ENCODE peak calls at places on chromosomes 3 and 15, in eight cellular contexts. O is coronary artery; Y is psoas muscle; R is T-helper 2 cell; E is fibroblast of lung; S is esophagus muscularis mucosa; J is activated naive CD8-positive, alpha-beta T cell treated with anti-CD3 and anti-CD28 coated beads, Interleukin-2, amount 10 ng/mL, durations not matched to agents 7 days and 5 days; F is body of pancreas. D is an unnamed sample.

GRCh38 chr3:99114565-99115291 is 213.2 kb upstream of the DCBLD2 start:
- DNase-seq in O (no peak), Y (no peak), R (no peak), E (peak; percentile 49), S (no peak), J (no peak), F (no peak), D (no peak)

GRCh38 chr3:194811118-194811517 is 125.4 kb downstream of the FAM43A start:
- DNase-seq in O (peak; percentile 46), Y (no peak), R (no peak), E (no peak), S (no peak), J (no peak), F (no peak), D (no peak)

GRCh38 chr3:194871143-194871863 is 185.6 kb downstream of the FAM43A start:
- DNase-seq in O (no peak), Y (peak; percentile 85), R (no peak), E (peak; percentile 90), S (no peak), J (no peak), F (peak; percentile 72), D (peak; percentile 69)

GRCh38 chr3:53081318-53081717 is 35.4 kb upstream of the SFMBT1 start:
- DNase-seq in O (peak; percentile 45), Y (no peak), R (no peak), E (no peak), S (no peak), J (peak; percentile 13), F (no peak), D (no peak)

GRCh38 chr15:22243440-22244130 is 163.3 kb downstream of the OR4M2 start:
- DNase-seq in O (no peak), Y (no peak), R (no peak), E (no peak), S (no peak), J (no peak), F (no peak), D (no peak)

GRCh38 chr15:60392601-60392985 is 5.2 kb downstream of the ANXA2 start:
- DNase-seq in O (no peak), Y (no peak), R (no peak), E (peak; percentile 89), S (no peak), J (no peak), F (peak; percentile 19), D (no peak)

GRCh38 chr3:168407381-168407780 is 311.7 kb upstream of the GOLIM4 start:
- DNase-seq in O (no peak), Y (no peak), R (no peak), E (no peak), S (no peak), J (no peak), F (no peak), D (no peak)

GRCh38 chr15:61835029-61835428 is 225.2 kb downstream of the VPS13C start:
- DNase-seq in O (no peak), Y (no peak), R (no peak), E (no peak), S (no peak), J (no peak), F (no peak), D (no peak)

GRCh38 chr3:179324270-179324754 is 1.5 kb downstream of the ZNF639 start:
- DNase-seq in O (no peak), Y (no peak), R (no peak), E (peak; percentile 58), S (no peak), J (no peak), F (no peak), D (no peak)

GRCh38 chr15:33116218-33116617 is 78.3 kb downstream of the FMN1 start:
- DNase-seq in O (no peak), Y (no peak), R (no peak), E (no peak), S (no peak), J (no peak), F (no peak), D (no peak)

GRCh38 chr15:49040151-49040550 is 6.1 kb downstream of the SECISBP2L start:
- DNase-seq in O (no peak), Y (no peak), R (no peak), E (no peak), S (no peak), J (no peak), F (no peak), D (no peak)

GRCh38 chr3:100030346-100030745 is 84.0 kb downstream of the FILIP1L start:
- DNase-seq in O (no peak), Y (no peak), R (no peak), E (peak; percentile 63), S (no peak), J (no peak), F (no peak), D (no peak)

GRCh38 chr3:29099296-29099695 is 181.6 kb upstream of the RBMS3 start:
- DNase-seq in O (no peak), Y (no peak), R (no peak), E (no peak), S (no peak), J (no peak), F (no peak), D (no peak)

GRCh38 chr15:29113336-29114276 is 156.0 kb downstream of the NSMCE3 start:
- DNase-seq in O (no peak), Y (no peak), R (no peak), E (no peak), S (no peak), J (no peak), F (no peak), D (no peak)

GRCh38 chr3:183591881-183592521 is 36.5 kb upstream of the KLHL6 start:
- DNase-seq in O (no peak), Y (no peak), R (no peak), E (no peak), S (no peak), J (no peak), F (no peak), D (no peak)

GRCh38 chr3:155989536-155989935 is 119.1 kb downstream of the GMPS start:
- DNase-seq in O (no peak), Y (no peak), R (no peak), E (no peak), S (no peak), J (no peak), F (no peak), D (no peak)

GRCh38 chr15:53716909-53717878 is 42.3 kb downstream of the WDR72 start:
- DNase-seq in O (no peak), Y (no peak), R (no peak), E (no peak), S (no peak), J (no peak), F (no peak), D (no peak)

GRCh38 chr3:113231827-113232253 is 20.5 kb downstream of the BOC start:
- DNase-seq in O (no peak), Y (no peak), R (no peak), E (peak; percentile 94), S (no peak), J (no peak), F (peak; percentile 62), D (no peak)

GRCh38 chr3:58414538-58415197 is 19.0 kb downstream of the PDHB start:
- DNase-seq in O (no peak), Y (no peak), R (no peak), E (peak; percentile 51), S (no peak), J (no peak), F (peak; percentile 57), D (peak; percentile 48)

GRCh38 chr15:31091531-31091930 is 10.0 kb downstream of the TRPM1 start:
- DNase-seq in O (no peak), Y (no peak), R (no peak), E (peak; percentile 80), S (no peak), J (peak; percentile 8), F (no peak), D (no peak)

GRCh38 chr3:171753665-171754408 is 56.4 kb downstream of the PLD1 start:
- DNase-seq in O (no peak), Y (no peak), R (no peak), E (peak; percentile 87), S (no peak), J (no peak), F (no peak), D (no peak)

GRCh38 chr3:45100998-45101407 is 45.2 kb downstream of the CDCP1 start:
- DNase-seq in O (no peak), Y (no peak), R (no peak), E (peak; percentile 31), S (no peak), J (peak; percentile 44), F (no peak), D (no peak)

GRCh38 chr3:23508464-23508863 is 297.3 kb upstream of the UBE2E1 start:
- DNase-seq in O (no peak), Y (no peak), R (no peak), E (no peak), S (no peak), J (no peak), F (no peak), D (no peak)

GRCh38 chr3:46092704-46093085 is 65.4 kb upstream of the XCR1 start:
- DNase-seq in O (no peak), Y (no peak), R (no peak), E (no peak), S (no peak), J (no peak), F (no peak), D (no peak)

GRCh38 chr3:108462899-108463298 is 47.5 kb downstream of the MYH15 start:
- DNase-seq in O (no peak), Y (no peak), R (no peak), E (peak; percentile 60), S (no peak), J (no peak), F (no peak), D (no peak)